ENCODE peak calls at places on chromosomes 16 and 17, in five cellular contexts. One of them, this sample, is unnamed. For H3K9me3, the result is how much of the 10 kb centered on the place peaks cover.

GRCh38 chr17:64315032-64315490 is 52.0 kb upstream of the TEX2 start:
- DNase-seq in GM23248: peak
- DNase-seq in H1: no peak
- DNase-seq in A549: no peak
- DNase-seq in heart left ventricle: peak
- DNase-seq in this sample: no peak

GRCh38 chr16:49469323-49469670 is 95.7 kb downstream of the C16orf78 start:
- DNase-seq in H1: no peak
- DNase-seq in heart left ventricle: no peak
- DNase-seq in A549: no peak
- DNase-seq in GM23248: no peak
- DNase-seq in this sample: no peak

GRCh38 chr16:87216824-87217205 is 100.4 kb downstream of the C16orf95 start:
- DNase-seq in heart left ventricle: no peak
- DNase-seq in H1: no peak
- DNase-seq in A549: no peak
- DNase-seq in GM23248: no peak
- DNase-seq in this sample: no peak

GRCh38 chr16:84924339-84925091 is 86.8 kb downstream of the ZDHHC7 start:
- DNase-seq in heart left ventricle: peak
- DNase-seq in H1: no peak
- DNase-seq in GM23248: no peak
- DNase-seq in A549: no peak
- DNase-seq in this sample: no peak

GRCh38 chr17:66941249-66941648 is 23.3 kb upstream of the CACNG4 start:
- DNase-seq in H1: no peak
- DNase-seq in A549: no peak
- DNase-seq in heart left ventricle: no peak
- DNase-seq in GM23248: no peak
- DNase-seq in this sample: no peak

GRCh38 chr16:71526111-71526998 is at the start of gene CHST4:
- DNase-seq in H1: peak
- DNase-seq in heart left ventricle: no peak
- DNase-seq in A549: peak
- DNase-seq in GM23248: peak
- DNase-seq in this sample: no peak

GRCh38 chr17:59503489-59503888 is 61.9 kb upstream of the DHX40 start:
- DNase-seq in A549: no peak
- DNase-seq in GM23248: no peak
- DNase-seq in H1: no peak
- DNase-seq in heart left ventricle: no peak
- DNase-seq in this sample: no peak

GRCh38 chr17:19260958-19261357 is 23.8 kb downstream of the EPN2 start:
- DNase-seq in GM23248: peak
- DNase-seq in heart left ventricle: no peak
- DNase-seq in H1: no peak
- DNase-seq in A549: peak
- DNase-seq in this sample: no peak

GRCh38 chr17:4492762-4493561 is 5.7 kb upstream of the SPNS2 start:
- DNase-seq in heart left ventricle: no peak
- DNase-seq in GM23248: peak
- DNase-seq in H1: peak
- DNase-seq in A549: peak
- DNase-seq in this sample: no peak

GRCh38 chr17:71327376-71328059 is 793.3 kb upstream of the SOX9 start:
- DNase-seq in A549: no peak
- DNase-seq in GM23248: peak
- DNase-seq in H1: no peak
- DNase-seq in heart left ventricle: no peak
- DNase-seq in this sample: no peak

GRCh38 chr16:81014672-81015071 is 7.7 kb downstream of the CENPN start:
- DNase-seq in GM23248: no peak
- DNase-seq in heart left ventricle: no peak
- DNase-seq in H1: no peak
- DNase-seq in A549: no peak
- DNase-seq in this sample: no peak

GRCh38 chr17:39513256-39513655 is 52.0 kb downstream of the CDK12 start:
- DNase-seq in H1: no peak
- DNase-seq in GM23248: no peak
- DNase-seq in heart left ventricle: no peak
- DNase-seq in A549: no peak
- DNase-seq in this sample: no peak

GRCh38 chr16:85392756-85393673 is 220.1 kb upstream of the GSE1 start:
- DNase-seq in GM23248: no peak
- DNase-seq in A549: no peak
- DNase-seq in heart left ventricle: peak
- DNase-seq in H1: no peak
- DNase-seq in this sample: no peak

GRCh38 chr17:50345443-50346312 is at the start of gene XYLT2:
- DNase-seq in heart left ventricle: peak
- DNase-seq in H1: no peak
- DNase-seq in GM23248: peak
- DNase-seq in A549: peak
- DNase-seq in this sample: peak

GRCh38 chr17:50589112-50589712 is 28.7 kb downstream of the CACNA1G start:
- DNase-seq in H1: no peak
- DNase-seq in A549: no peak
- DNase-seq in GM23248: peak
- DNase-seq in heart left ventricle: no peak
- DNase-seq in this sample: no peak

GRCh38 chr17:60161598-60162330 is 12.0 kb downstream of the CA4 start:
- DNase-seq in GM23248: no peak
- DNase-seq in H1: no peak
- DNase-seq in heart left ventricle: peak
- DNase-seq in A549: no peak
- DNase-seq in this sample: no peak

GRCh38 chr17:944266-944665 is 35.3 kb downstream of the NXN start:
- DNase-seq in GM23248: no peak
- DNase-seq in heart left ventricle: peak
- DNase-seq in A549: no peak
- DNase-seq in H1: no peak
- DNase-seq in this sample: no peak

GRCh38 chr17:76196675-76197074 is 43.6 kb downstream of the RNF157 start:
- DNase-seq in H1: no peak
- DNase-seq in A549: no peak
- DNase-seq in heart left ventricle: peak
- DNase-seq in GM23248: peak
- DNase-seq in this sample: no peak

GRCh38 chr17:44661835-44662234 is 5.6 kb downstream of the MEIOC start:
- DNase-seq in A549: no peak
- DNase-seq in GM23248: no peak
- DNase-seq in heart left ventricle: no peak
- DNase-seq in H1: no peak
- DNase-seq in this sample: no peak

GRCh38 chr17:602436-602835 is 112.2 kb downstream of the VPS53 start:
- DNase-seq in A549: no peak
- DNase-seq in H1: no peak
- DNase-seq in GM23248: peak
- DNase-seq in heart left ventricle: no peak
- DNase-seq in this sample: no peak

GRCh38 chr17:31594416-31594815 is 202.9 kb downstream of the RAB11FIP4 start:
- DNase-seq in heart left ventricle: no peak
- DNase-seq in A549: no peak
- DNase-seq in GM23248: no peak
- DNase-seq in H1: no peak
- DNase-seq in this sample: no peak

GRCh38 chr17:45814622-45815606 is 29.8 kb upstream of the SPPL2C start:
- DNase-seq in heart left ventricle: no peak
- DNase-seq in A549: no peak
- DNase-seq in H1: no peak
- DNase-seq in GM23248: no peak
- DNase-seq in this sample: no peak

GRCh38 chr16:73060216-73060615 is 12.3 kb upstream of the ZFHX3 start:
- DNase-seq in H1: no peak
- DNase-seq in GM23248: no peak
- DNase-seq in A549: peak
- DNase-seq in heart left ventricle: no peak
- DNase-seq in this sample: no peak

GRCh38 chr17:74935585-74936469 is at the start of gene OTOP3:
- DNase-seq in H1: no peak
- DNase-seq in GM23248: peak
- DNase-seq in A549: no peak
- DNase-seq in heart left ventricle: peak
- DNase-seq in this sample: no peak

GRCh38 chr16:64417711-64418227 is 704.1 kb downstream of the CDH11 start:
- DNase-seq in GM23248: peak
- DNase-seq in H1: no peak
- DNase-seq in heart left ventricle: no peak
- DNase-seq in A549: no peak
- DNase-seq in this sample: no peak

GRCh38 chr17:18102640-18103039 is 5.9 kb upstream of the MYO15A start:
- DNase-seq in A549: no peak
- DNase-seq in GM23248: no peak
- DNase-seq in H1: no peak
- DNase-seq in heart left ventricle: no peak
- DNase-seq in this sample: no peak

GRCh38 chr16:66608241-66609138 is 4.0 kb downstream of the CMTM3 start:
- DNase-seq in heart left ventricle: peak
- DNase-seq in A549: peak
- DNase-seq in GM23248: peak
- DNase-seq in H1: peak
- DNase-seq in this sample: peak

GRCh38 chr16:57606847-57607501 is 21.5 kb upstream of the ADGRG1 start:
- DNase-seq in heart left ventricle: no peak
- DNase-seq in GM23248: no peak
- DNase-seq in A549: no peak
- DNase-seq in H1: no peak
- DNase-seq in this sample: no peak

GRCh38 chr17:47164263-47164662 is 24.8 kb downstream of the CDC27 start:
- DNase-seq in GM23248: no peak
- DNase-seq in heart left ventricle: no peak
- DNase-seq in H1: no peak
- DNase-seq in A549: no peak
- DNase-seq in this sample: no peak

GRCh38 chr16:10558746-10559641 is 21.4 kb downstream of the EMP2 start:
- DNase-seq in heart left ventricle: peak
- DNase-seq in GM23248: peak
- DNase-seq in A549: no peak
- DNase-seq in H1: no peak
- DNase-seq in this sample: no peak

GRCh38 chr16:65884018-65884417 is 482.5 kb upstream of the CDH5 start:
- DNase-seq in GM23248: peak
- DNase-seq in A549: no peak
- DNase-seq in heart left ventricle: no peak
- DNase-seq in H1: no peak
- DNase-seq in this sample: no peak

GRCh38 chr16:3189869-3190268 is 1.9 kb downstream of the OR1F1 start:
- DNase-seq in H1: no peak
- DNase-seq in GM23248: no peak
- DNase-seq in A549: no peak
- DNase-seq in heart left ventricle: no peak
- DNase-seq in this sample: no peak
- H3K9me3 ChIP-seq in H1: under half
- H3K9me3 ChIP-seq in GM23248: under half
- H3K9me3 ChIP-seq in A549: under half
- H3K9me3 ChIP-seq in heart left ventricle: under half
- H3K9me3 ChIP-seq in this sample: under half

GRCh38 chr16:88286301-88286923 is 96.3 kb upstream of the ZNF469 start:
- DNase-seq in heart left ventricle: peak
- DNase-seq in H1: no peak
- DNase-seq in GM23248: no peak
- DNase-seq in A549: no peak
- DNase-seq in this sample: no peak

GRCh38 chr16:88287219-88287618 is 95.5 kb upstream of the ZNF469 start:
- DNase-seq in GM23248: no peak
- DNase-seq in A549: peak
- DNase-seq in H1: no peak
- DNase-seq in heart left ventricle: no peak
- DNase-seq in this sample: no peak

GRCh38 chr16:88284101-88284500 is 98.7 kb upstream of the ZNF469 start:
- DNase-seq in heart left ventricle: no peak
- DNase-seq in H1: no peak
- DNase-seq in A549: no peak
- DNase-seq in GM23248: no peak
- DNase-seq in this sample: no peak

GRCh38 chr16:88284626-88285513 is 97.9 kb upstream of the ZNF469 start:
- DNase-seq in H1: no peak
- DNase-seq in heart left ventricle: peak
- DNase-seq in A549: no peak
- DNase-seq in GM23248: no peak
- DNase-seq in this sample: no peak

DNA sequence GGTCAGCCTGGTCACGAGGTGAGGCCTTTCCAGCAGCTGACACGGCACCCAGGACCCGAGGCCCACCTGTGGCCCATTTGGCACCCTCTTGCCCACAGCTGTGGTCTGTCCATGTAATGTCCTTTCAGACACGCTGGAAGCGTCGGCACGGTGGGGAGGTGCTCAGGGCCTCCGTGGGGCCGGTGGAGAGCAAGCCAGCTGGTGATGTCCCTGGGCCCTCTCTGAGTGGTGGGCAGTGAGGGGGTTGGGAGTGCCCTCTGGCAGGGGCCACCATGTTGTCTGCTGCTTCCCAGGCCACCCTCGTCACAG is 97.3 kb upstream of the ZNF469 start:
- DNase-seq in H1: no peak
- DNase-seq in GM23248: no peak
- DNase-seq in heart left ventricle: peak
- DNase-seq in A549: no peak
- DNase-seq in this sample: no peak
- H3K9me3 ChIP-seq in H1: half or more
- H3K9me3 ChIP-seq in GM23248: under half
- H3K9me3 ChIP-seq in heart left ventricle: under half
- H3K9me3 ChIP-seq in A549: half or more
- H3K9me3 ChIP-seq in this sample: under half

DNA sequence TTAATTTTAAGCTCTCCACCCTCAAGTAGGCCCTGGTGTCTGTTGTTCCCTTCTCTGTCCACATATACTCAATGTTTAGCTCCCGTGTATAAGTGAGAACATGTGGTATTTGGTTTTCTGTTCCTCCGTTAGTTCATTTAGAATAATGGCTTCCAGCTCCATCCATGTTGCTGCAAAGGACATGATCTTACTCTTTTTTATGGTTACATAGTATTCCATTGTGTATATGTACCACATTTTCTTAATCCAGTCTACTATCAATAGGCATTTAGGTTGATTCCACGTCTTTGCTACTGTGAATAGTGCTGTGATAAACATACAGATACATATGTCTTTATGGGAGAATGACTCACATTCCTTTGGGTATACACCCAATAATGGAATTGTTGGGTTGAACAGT is 111.4 kb upstream of the NACA2 start:
- DNase-seq in H1: no peak
- DNase-seq in heart left ventricle: no peak
- DNase-seq in GM23248: no peak
- DNase-seq in A549: no peak
- DNase-seq in this sample: no peak
- H3K9me3 ChIP-seq in H1: under half
- H3K9me3 ChIP-seq in heart left ventricle: under half
- H3K9me3 ChIP-seq in GM23248: under half
- H3K9me3 ChIP-seq in A549: under half
- H3K9me3 ChIP-seq in this sample: under half

DNA sequence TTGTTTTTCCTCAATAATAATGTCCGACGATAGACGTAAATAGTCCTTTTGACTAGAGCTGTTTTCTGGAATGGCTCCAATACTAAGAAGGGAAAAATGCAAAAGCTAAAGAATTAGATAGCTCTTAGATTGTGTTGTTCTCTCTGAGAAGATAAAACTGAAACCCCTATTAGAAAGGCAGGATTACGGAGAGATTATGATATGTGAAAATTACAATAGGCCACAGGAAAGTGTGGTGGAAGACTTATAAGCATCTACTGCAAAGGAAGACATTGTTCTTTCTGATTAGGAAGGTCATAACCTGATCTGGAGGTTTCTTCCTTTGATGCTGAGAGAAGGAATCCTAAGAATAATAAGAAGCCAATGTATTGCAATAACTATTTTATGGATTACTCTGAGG is 33.5 kb upstream of the KCNJ16 start:
- DNase-seq in H1: no peak
- DNase-seq in GM23248: no peak
- DNase-seq in A549: no peak
- DNase-seq in heart left ventricle: no peak
- DNase-seq in this sample: no peak
- H3K9me3 ChIP-seq in H1: under half
- H3K9me3 ChIP-seq in GM23248: under half
- H3K9me3 ChIP-seq in A549: under half
- H3K9me3 ChIP-seq in heart left ventricle: under half
- H3K9me3 ChIP-seq in this sample: under half